ENCODE peak calls at places on chromosome 1, in four cellular contexts. X, Y, P and R are unnamed samples.

GRCh38 chr1:239931341-239931740 is 160.3 kb upstream of the FMN2 start:
- DNase-seq in X (no peak), Y (no peak), P (no peak), R (no peak)

GRCh38 chr1:46691997-46692790 is 20.5 kb downstream of the TEX38 start:
- DNase-seq in X (no peak), Y (no peak), P (no peak), R (no peak)

GRCh38 chr1:157133431-157133830 is 4.8 kb downstream of the ETV3 start:
- DNase-seq in X (no peak), Y (no peak), P (no peak), R (no peak)

GRCh38 chr1:7371926-7372325 is 399.2 kb upstream of the VAMP3 start:
- DNase-seq in X (no peak), Y (peak), P (no peak), R (no peak)

GRCh38 chr1:115837762-115838421 is 3.0 kb downstream of the NHLH2 start:
- DNase-seq in X (no peak), Y (peak), P (no peak), R (no peak)

GRCh38 chr1:116066868-116067563 is 44.2 kb upstream of the MAB21L3 start:
- DNase-seq in X (no peak), Y (no peak), P (no peak), R (no peak)

GRCh38 chr1:187383366-187383765 is 554.6 kb downstream of the PLA2G4A start:
- DNase-seq in X (no peak), Y (peak), P (peak), R (no peak)

GRCh38 chr1:78004719-78005346 is at the start of gene DNAJB4:
- DNase-seq in X (peak), Y (peak), P (no peak), R (peak)

GRCh38 chr1:164607351-164607750 is 48.4 kb downstream of the PBX1 start:
- DNase-seq in X (no peak), Y (no peak), P (no peak), R (no peak)

GRCh38 chr1:73593379-73593778 is 604.6 kb downstream of the LRRIQ3 start:
- DNase-seq in X (peak), Y (no peak), P (peak), R (peak)

GRCh38 chr1:19645544-19646252 is 1.6 kb downstream of the NBL1 start:
- DNase-seq in X (no peak), Y (peak), P (no peak), R (no peak)